ENCODE peak calls at places on chromosomes 6 and 20, in five cellular contexts. E, M, X, Y and J are unnamed samples.
A peak's percentile ranks its signal among the peaks of the same experiment; 100 is the strongest.

GRCh38 chr6:24933868-24934401 is 1.8 kb downstream of the RIPOR2 start:
- DNase-seq in Y (no peak), M (no peak), X (peak; percentile 57), E (peak; percentile 33), J (no peak)

GRCh38 chr6:44697333-44697732 is 309.8 kb downstream of the CDC5L start:
- DNase-seq in X (no peak), E (no peak), M (no peak), Y (no peak), J (no peak)

GRCh38 chr6:36442671-36443497 is at the start of the genes KCTD20 and PXT1:
- DNase-seq in Y (peak; percentile 82), X (peak; percentile 75), M (peak; percentile 47), E (peak; percentile 91), J (peak; percentile 86)

GRCh38 chr6:27795697-27796494 is 116.3 kb downstream of the OR2B2 start:
- DNase-seq in X (peak; percentile 90), M (no peak), Y (no peak), E (no peak), J (peak; percentile 22)

GRCh38 chr20:50794846-50795634 is at the start of gene BCAS4:
- DNase-seq in E (peak; percentile 84), X (peak; percentile 42), M (no peak), Y (peak; percentile 51), J (peak; percentile 75)

GRCh38 chr20:911882-912600 is 4.1 kb downstream of the ANGPT4 start:
- DNase-seq in X (peak; percentile 4), E (no peak), Y (no peak), M (no peak), J (no peak)

GRCh38 chr6:156017838-156018237 is 562.2 kb upstream of the NOX3 start:
- DNase-seq in Y (no peak), E (no peak), X (no peak), M (no peak), J (no peak)

GRCh38 chr6:118813795-118814194 is 80.2 kb upstream of the ASF1A start:
- DNase-seq in E (no peak), M (no peak), X (no peak), Y (no peak), J (no peak)

GRCh38 chr20:52049001-52049731 is 142.4 kb downstream of the ZFP64 start:
- DNase-seq in Y (no peak), M (no peak), E (no peak), X (no peak), J (peak; percentile 65)

GRCh38 chr6:15996030-15996429 is 132.9 kb upstream of the MYLIP start:
- DNase-seq in M (no peak), X (no peak), E (no peak), Y (no peak), J (no peak)

GRCh38 chr6:121592955-121593665 is 157.7 kb downstream of the GJA1 start:
- DNase-seq in Y (no peak), E (no peak), X (no peak), M (no peak), J (no peak)

GRCh38 chr20:19992996-19993908 is 23.9 kb upstream of the NAA20 start:
- DNase-seq in X (peak; percentile 67), Y (no peak), E (no peak), M (no peak), J (no peak)

GRCh38 chr6:165678904-165679303 is 15.9 kb upstream of the PDE10A start:
- DNase-seq in X (no peak), M (no peak), E (no peak), Y (no peak), J (no peak)

GRCh38 chr6:45129051-45129450 is 199.1 kb upstream of the RUNX2 start:
- DNase-seq in X (no peak), E (no peak), Y (no peak), M (no peak), J (no peak)

GRCh38 chr20:50450961-50451752 is 59.0 kb upstream of the PTPN1 start:
- DNase-seq in M (no peak), E (peak; percentile 61), Y (peak; percentile 75), X (no peak), J (no peak)

GRCh38 chr6:41445268-41445667 is 100.9 kb upstream of the FOXP4 start:
- DNase-seq in Y (no peak), M (no peak), E (no peak), X (no peak), J (no peak)

GRCh38 chr6:158707120-158707519 is 57.3 kb downstream of the SYTL3 start:
- DNase-seq in E (peak; percentile 41), X (peak; percentile 89), Y (no peak), M (no peak), J (peak; percentile 88)

GRCh38 chr20:15923030-15923776 is 650.0 kb downstream of the KIF16B start:
- DNase-seq in X (no peak), M (no peak), E (no peak), Y (no peak), J (peak; percentile 37)

GRCh38 chr6:144151010-144151727 is 852 bp downstream of the STX11 start:
- DNase-seq in E (peak; percentile 28), X (no peak), M (no peak), Y (no peak), J (peak; percentile 23)

DNA sequence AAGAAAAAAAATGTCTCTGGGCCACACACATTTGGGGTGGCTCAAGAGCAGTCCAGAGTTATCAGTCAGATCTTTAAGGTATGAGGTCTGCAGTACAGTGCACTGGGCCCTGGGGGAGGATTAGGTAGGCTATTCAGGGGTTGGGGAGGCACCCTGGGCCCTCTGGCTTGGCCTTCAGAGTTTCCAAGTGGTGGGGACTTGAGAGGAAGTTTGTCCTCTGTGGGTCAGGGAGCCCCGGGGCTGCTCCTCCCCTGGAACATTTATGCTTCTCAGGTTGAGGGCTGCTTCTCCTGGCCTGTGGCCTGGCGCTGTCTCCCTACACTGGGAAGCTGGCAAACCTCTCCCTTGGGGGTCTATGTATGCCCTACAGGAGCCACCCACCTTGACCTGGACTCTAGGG is 46.0 kb downstream of the PTK7 start:
- DNase-seq in Y (no peak), X (no peak), M (no peak), E (no peak), J (no peak)
- H3K4me1 ChIP-seq in Y (no peaks in the 10 kb centered on the region), X (peaks cover 70% of the 10 kb centered on the region), M (peaks cover 26% of the 10 kb centered on the region), E (peaks cover under 1% of the 10 kb centered on the region), J (no peaks in the 10 kb centered on the region)

DNA sequence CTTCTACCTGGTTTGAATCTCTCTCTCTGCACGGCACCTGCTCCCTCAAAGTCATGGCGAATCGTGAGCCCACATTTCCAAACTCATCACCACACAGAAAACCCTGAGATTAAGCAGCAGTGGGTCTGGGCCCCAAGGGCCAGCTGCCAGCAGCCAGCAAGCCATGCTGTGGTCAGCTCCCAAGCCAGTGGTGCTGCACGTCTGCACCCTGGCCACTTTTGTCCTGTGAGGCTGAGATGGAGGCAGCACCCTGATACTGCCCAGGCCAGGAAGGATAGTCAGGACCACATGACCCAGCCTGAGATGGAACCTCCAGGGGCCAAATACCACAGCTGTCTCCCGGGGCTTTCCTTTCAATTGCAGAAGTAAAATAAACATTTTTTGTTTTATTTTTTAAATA is 93.9 kb downstream of the PRND start:
- DNase-seq in M (no peak), E (no peak), Y (no peak), X (no peak), J (no peak)
- H3K4me1 ChIP-seq in M (no peaks in the 10 kb centered on the region), E (no peaks in the 10 kb centered on the region), Y (no peaks in the 10 kb centered on the region), X (peaks cover 2% of the 10 kb centered on the region), J (no peaks in the 10 kb centered on the region)

DNA sequence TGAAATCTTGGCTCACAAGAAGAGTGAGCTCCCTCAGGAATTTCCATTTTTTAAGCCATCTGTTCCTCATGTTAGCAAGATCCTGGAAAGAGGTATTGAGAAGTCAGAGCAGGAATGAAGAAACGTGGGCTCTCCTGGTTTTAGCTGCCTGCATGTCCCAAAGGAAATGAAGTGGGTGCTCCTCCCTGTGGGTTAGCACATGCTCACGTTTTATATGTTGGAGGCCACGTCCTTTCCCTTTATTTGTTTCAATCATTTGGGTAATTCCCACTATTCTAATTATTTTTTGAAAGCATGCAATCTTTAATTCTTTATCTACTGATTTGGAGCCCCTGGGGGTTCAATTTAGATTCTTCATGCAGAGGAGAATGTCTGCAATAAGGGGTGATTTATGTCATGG is 4.3 kb upstream of the MAP3K4 start:
- DNase-seq in E (no peak), Y (no peak), X (no peak), M (no peak), J (no peak)
- H3K4me1 ChIP-seq in E (no peaks in the 10 kb centered on the region), Y (no peaks in the 10 kb centered on the region), X (no peaks in the 10 kb centered on the region), M (no peaks in the 10 kb centered on the region), J (no peaks in the 10 kb centered on the region)

GRCh38 chr6:13422601-13423247 is 64.7 kb downstream of the GFOD1 start:
- DNase-seq in Y (no peak), M (no peak), E (no peak), X (no peak), J (peak; percentile 74)
- H3K4me1 ChIP-seq in Y (no peaks in the 10 kb centered on the region), M (peaks cover 63% of the 10 kb centered on the region), E (peaks cover 11% of the 10 kb centered on the region), X (no peaks in the 10 kb centered on the region), J (peaks cover 70% of the 10 kb centered on the region)

DNA sequence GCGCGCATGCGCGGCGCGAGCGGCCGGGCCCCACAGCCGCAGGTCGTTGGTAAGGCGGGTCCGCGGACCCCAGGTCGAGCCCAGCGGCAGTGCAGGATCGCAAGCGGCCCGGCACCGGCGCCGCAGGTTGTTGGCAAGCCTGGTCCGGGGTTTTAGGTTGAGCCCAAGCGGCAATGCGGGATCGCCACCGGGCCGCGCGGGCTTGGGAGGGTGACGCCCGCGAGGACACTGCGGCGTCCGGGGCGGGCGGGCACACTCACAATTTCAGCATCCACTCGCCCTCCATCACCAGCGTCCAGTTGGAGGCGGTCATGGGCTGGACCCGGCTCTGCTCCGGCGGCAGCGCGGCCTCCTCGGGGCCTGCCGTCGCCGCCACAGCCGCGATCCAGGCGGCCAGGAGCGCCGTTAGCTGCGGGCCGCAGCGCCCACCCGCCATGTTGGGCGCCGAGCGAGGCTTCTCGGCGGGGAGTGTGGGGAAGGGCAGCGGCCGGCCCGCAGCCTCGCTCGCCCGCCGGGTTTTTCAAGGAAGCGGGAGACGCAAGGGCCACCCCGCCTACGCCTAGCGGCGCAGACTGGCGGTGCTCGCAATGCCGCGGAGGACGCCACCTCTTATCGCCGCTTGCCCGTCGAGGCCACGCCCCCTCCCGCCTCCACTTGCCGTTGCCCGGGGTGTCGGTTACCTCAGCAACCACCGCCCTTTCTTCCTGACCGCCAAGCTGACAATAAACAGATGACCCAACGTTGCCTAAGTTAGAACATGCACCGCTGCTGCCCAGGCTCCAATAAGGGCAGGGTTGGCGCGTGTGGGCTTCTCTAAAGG is at the start of gene TMX4:
- DNase-seq in X (peak; percentile 85), Y (peak; percentile 98), E (peak; percentile 99), M (peak; percentile 98), J (peak; percentile 96)
- H3K4me1 ChIP-seq in X (peaks cover 12% of the 10 kb centered on the region), Y (no peaks in the 10 kb centered on the region), E (peaks cover 7% of the 10 kb centered on the region), M (peaks cover 19% of the 10 kb centered on the region), J (peaks cover 12% of the 10 kb centered on the region)

GRCh38 chr20:44543345-44543744 is 21.5 kb upstream of the SERINC3 start:
- DNase-seq in X (no peak), E (no peak), M (no peak), Y (no peak), J (no peak)
- H3K4me1 ChIP-seq in X (peaks cover 5% of the 10 kb centered on the region), E (peaks cover 29% of the 10 kb centered on the region), M (peaks cover 31% of the 10 kb centered on the region), Y (no peaks in the 10 kb centered on the region), J (peaks cover 23% of the 10 kb centered on the region)

GRCh38 chr6:108575905-108576494 is 15.3 kb downstream of the FOXO3 start:
- DNase-seq in Y (no peak), E (no peak), M (no peak), X (no peak), J (no peak)
- H3K4me1 ChIP-seq in Y (no peaks in the 10 kb centered on the region), E (peaks cover 52% of the 10 kb centered on the region), M (peaks cover 92% of the 10 kb centered on the region), X (peaks cover 3% of the 10 kb centered on the region), J (peaks cover 71% of the 10 kb centered on the region)

GRCh38 chr6:32254761-32255211 is 30.9 kb upstream of the NOTCH4 start:
- DNase-seq in M (no peak), X (no peak), Y (no peak), E (no peak), J (no peak)
- H3K4me1 ChIP-seq in M (peaks cover 5% of the 10 kb centered on the region), X (peaks cover 8% of the 10 kb centered on the region), Y (no peaks in the 10 kb centered on the region), E (no peaks in the 10 kb centered on the region), J (peaks cover 7% of the 10 kb centered on the region)